ENCODE peak calls at places on chromosome 2, in four cellular contexts. T is tibial nerve; I is CD4-positive, alpha-beta T cell; V is endothelial cell. C is an unnamed sample.

GRCh38 chr2:162929571-162929970 is 91.0 kb upstream of the KCNH7 start:
- DNase-seq in V (no peak), T (no peak), I (no peak), C (no peak)

GRCh38 chr2:105373895-105374401 is 24.9 kb downstream of the FHL2 start:
- DNase-seq in T (no peak), V (no peak), I (no peak), C (no peak)

GRCh38 chr2:58913082-58913726 is 672.1 kb upstream of the FANCL start:
- DNase-seq in T (no peak), V (no peak), I (no peak), C (no peak)

GRCh38 chr2:46256563-46257142 is 40.6 kb upstream of the EPAS1 start:
- DNase-seq in T (no peak), V (no peak), I (no peak), C (no peak)

GRCh38 chr2:122081743-122082142 is 326.3 kb downstream of the TSN start:
- DNase-seq in I (no peak), T (no peak), V (no peak), C (no peak)

GRCh38 chr2:41870948-41871522 is 176.8 kb upstream of the PKDCC start:
- DNase-seq in T (no peak), V (peak), I (no peak), C (no peak)

GRCh38 chr2:10732924-10733583 is 11.6 kb downstream of the ATP6V1C2 start:
- DNase-seq in I (no peak), T (no peak), V (no peak), C (no peak)

GRCh38 chr2:32715981-32716380 is 88.1 kb downstream of the TTC27 start:
- DNase-seq in I (no peak), V (no peak), T (no peak), C (no peak)

GRCh38 chr2:47916437-47916836 is 10.1 kb upstream of the FBXO11 start:
- DNase-seq in V (no peak), I (no peak), T (no peak), C (no peak)

GRCh38 chr2:168565512-168565911 is 109.4 kb downstream of the CERS6 start:
- DNase-seq in V (no peak), T (no peak), I (no peak), C (no peak)

GRCh38 chr2:239298126-239298804 is 102.6 kb downstream of the HDAC4 start:
- DNase-seq in I (peak), T (no peak), V (no peak), C (no peak)

GRCh38 chr2:227570615-227571014 is 28.1 kb upstream of the SCYGR2 start:
- DNase-seq in V (no peak), I (no peak), T (no peak), C (no peak)

GRCh38 chr2:112679484-112679883 is 33.7 kb downstream of the SLC20A1 start:
- DNase-seq in I (no peak), T (no peak), V (no peak), C (no peak)

GRCh38 chr2:2014251-2014761 is 270.0 kb upstream of the PXDN start:
- DNase-seq in I (no peak), T (no peak), V (no peak), C (no peak)

GRCh38 chr2:152467677-152468406 is 132.9 kb downstream of the FMNL2 start:
- DNase-seq in I (no peak), T (no peak), V (no peak), C (no peak)

GRCh38 chr2:71778514-71779305 is 325.3 kb downstream of the DYSF start:
- DNase-seq in V (no peak), I (no peak), T (no peak), C (no peak)
- TF ChIP-seq CTCF in V (no peak), I (no peak), T (no peak), C (no peak)

GRCh38 chr2:54831480-54831879 is 108.0 kb downstream of the EML6 start:
- DNase-seq in I (no peak), T (no peak), V (no peak), C (no peak)

GRCh38 chr2:54836477-54836876 is 113.0 kb downstream of the EML6 start:
- DNase-seq in V (no peak), T (no peak), I (no peak), C (no peak)

GRCh38 chr2:54838585-54839035 is 115.1 kb downstream of the EML6 start:
- DNase-seq in V (peak), I (peak), T (peak), C (peak)

GRCh38 chr2:54830546-54830945 is 107.1 kb downstream of the EML6 start:
- DNase-seq in V (no peak), T (no peak), I (no peak), C (no peak)

GRCh38 chr2:54834721-54835120 is 111.3 kb downstream of the EML6 start:
- DNase-seq in I (no peak), V (no peak), T (no peak), C (no peak)
- TF ChIP-seq CTCF in I (no peak), V (no peak), T (no peak), C (no peak)

DNA sequence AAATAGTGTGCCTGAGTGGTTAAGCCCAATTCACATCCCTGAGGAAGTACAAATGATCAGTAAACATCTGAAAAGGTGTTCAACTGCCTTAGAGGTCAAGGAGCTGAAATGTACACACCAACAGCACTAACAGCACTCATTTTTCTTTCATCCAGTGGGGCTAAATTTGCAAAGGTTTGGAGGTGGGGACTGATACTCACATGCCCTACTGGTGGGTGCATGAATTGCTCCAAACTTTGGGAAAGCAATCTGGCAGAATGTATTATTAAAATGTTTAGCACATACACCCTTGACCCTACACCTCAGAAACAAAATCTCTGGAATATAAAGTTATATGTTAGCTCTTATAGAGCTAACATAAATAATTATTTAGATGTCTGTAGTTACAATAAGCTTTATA is 19.0 kb upstream of the FAM178B start:
- DNase-seq in I (no peak), T (no peak), V (peak), C (peak)
- TF ChIP-seq CTCF in I (peak), T (no peak), V (peak), C (peak)

GRCh38 chr2:135819211-135819610 is 17.8 kb downstream of the LCT start:
- DNase-seq in T (no peak), I (no peak), V (no peak), C (peak)
- TF ChIP-seq CTCF in T (no peak), I (peak), V (no peak), C (peak)

DNA sequence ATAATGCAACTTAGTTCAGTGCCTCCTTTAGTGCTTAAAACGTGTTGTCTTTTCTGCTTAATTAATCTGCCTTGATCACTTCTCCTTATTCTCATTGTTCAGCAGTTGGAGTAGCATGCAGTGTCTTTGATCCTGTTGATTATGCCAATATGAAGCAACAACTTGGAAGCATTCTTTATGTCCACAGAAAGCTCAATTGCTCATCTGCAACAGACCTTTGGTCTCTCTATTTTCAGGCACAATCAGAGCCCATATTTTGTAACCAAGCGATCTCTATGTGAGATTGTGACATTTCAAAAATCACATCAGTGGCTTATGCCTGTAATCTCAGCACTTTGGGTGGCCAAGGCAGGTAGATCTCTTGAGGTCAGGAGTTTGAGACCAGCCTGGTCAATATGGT is 217.3 kb downstream of the NYAP2 start:
- DNase-seq in T (no peak), V (no peak), I (no peak), C (no peak)
- TF ChIP-seq CTCF in T (no peak), V (no peak), I (no peak), C (no peak)

C was measured in Calu3.